ENCODE peak calls at places on chromosomes 7 and 10, in nine cellular contexts. One of them, this sample, is unnamed.

GRCh38 chr7:155203059-155203881 is 94.4 kb upstream of the INSIG1 start:
- DNase-seq in fibroblast of lung: no peak
- DNase-seq in WERI-Rb-1: no peak
- DNase-seq in BJ: no peak
- DNase-seq in cardiac fibroblast: no peak
- DNase-seq in fibroblast of mammary gland: no peak
- DNase-seq in GM12865: peak
- DNase-seq in AG04450: no peak
- DNase-seq in upper lobe of right lung: no peak
- DNase-seq in this sample: no peak

GRCh38 chr7:97270280-97270679 is 152.8 kb downstream of the SDHAF3 start:
- DNase-seq in fibroblast of lung: no peak
- DNase-seq in WERI-Rb-1: no peak
- DNase-seq in BJ: no peak
- DNase-seq in cardiac fibroblast: no peak
- DNase-seq in fibroblast of mammary gland: peak
- DNase-seq in GM12865: no peak
- DNase-seq in AG04450: no peak
- DNase-seq in upper lobe of right lung: no peak
- DNase-seq in this sample: no peak

GRCh38 chr7:68321776-68322496 is 1276.3 kb upstream of the AUTS2 start:
- DNase-seq in fibroblast of lung: peak
- DNase-seq in WERI-Rb-1: no peak
- DNase-seq in BJ: no peak
- DNase-seq in cardiac fibroblast: no peak
- DNase-seq in fibroblast of mammary gland: no peak
- DNase-seq in GM12865: no peak
- DNase-seq in AG04450: no peak
- DNase-seq in upper lobe of right lung: no peak
- DNase-seq in this sample: no peak

GRCh38 chr7:26008428-26008827 is 143.6 kb upstream of the NFE2L3 start:
- DNase-seq in fibroblast of lung: no peak
- DNase-seq in WERI-Rb-1: peak
- DNase-seq in BJ: no peak
- DNase-seq in cardiac fibroblast: no peak
- DNase-seq in fibroblast of mammary gland: no peak
- DNase-seq in GM12865: no peak
- DNase-seq in AG04450: no peak
- DNase-seq in upper lobe of right lung: no peak
- DNase-seq in this sample: no peak

GRCh38 chr10:3192856-3193635 is 20.5 kb upstream of the PITRM1 start:
- DNase-seq in fibroblast of lung: peak
- DNase-seq in WERI-Rb-1: no peak
- DNase-seq in BJ: no peak
- DNase-seq in cardiac fibroblast: peak
- DNase-seq in fibroblast of mammary gland: peak
- DNase-seq in GM12865: peak
- DNase-seq in AG04450: peak
- DNase-seq in upper lobe of right lung: no peak
- DNase-seq in this sample: no peak

GRCh38 chr10:26781797-26782196 is 79.0 kb downstream of the ABI1 start:
- DNase-seq in fibroblast of lung: peak
- DNase-seq in WERI-Rb-1: no peak
- DNase-seq in BJ: no peak
- DNase-seq in cardiac fibroblast: no peak
- DNase-seq in fibroblast of mammary gland: peak
- DNase-seq in GM12865: no peak
- DNase-seq in AG04450: no peak
- DNase-seq in upper lobe of right lung: no peak
- DNase-seq in this sample: no peak

GRCh38 chr10:7671121-7671520 is 4.4 kb upstream of the ITIH5 start:
- DNase-seq in fibroblast of lung: no peak
- DNase-seq in WERI-Rb-1: no peak
- DNase-seq in BJ: no peak
- DNase-seq in cardiac fibroblast: no peak
- DNase-seq in fibroblast of mammary gland: peak
- DNase-seq in GM12865: no peak
- DNase-seq in AG04450: no peak
- DNase-seq in upper lobe of right lung: no peak
- DNase-seq in this sample: no peak

GRCh38 chr7:123750389-123751230 is 1.8 kb upstream of the WASL start:
- DNase-seq in fibroblast of lung: no peak
- DNase-seq in WERI-Rb-1: no peak
- DNase-seq in BJ: no peak
- DNase-seq in cardiac fibroblast: no peak
- DNase-seq in fibroblast of mammary gland: no peak
- DNase-seq in GM12865: no peak
- DNase-seq in AG04450: no peak
- DNase-seq in upper lobe of right lung: no peak
- DNase-seq in this sample: no peak

GRCh38 chr7:3206771-3207191 is 94.3 kb upstream of the SDK1 start:
- DNase-seq in fibroblast of lung: no peak
- DNase-seq in WERI-Rb-1: no peak
- DNase-seq in BJ: no peak
- DNase-seq in cardiac fibroblast: no peak
- DNase-seq in fibroblast of mammary gland: no peak
- DNase-seq in GM12865: no peak
- DNase-seq in AG04450: no peak
- DNase-seq in upper lobe of right lung: no peak
- DNase-seq in this sample: no peak

GRCh38 chr7:28847681-28848080 is 110.4 kb downstream of the TRIL start:
- DNase-seq in fibroblast of lung: no peak
- DNase-seq in WERI-Rb-1: no peak
- DNase-seq in BJ: no peak
- DNase-seq in cardiac fibroblast: no peak
- DNase-seq in fibroblast of mammary gland: no peak
- DNase-seq in GM12865: no peak
- DNase-seq in AG04450: no peak
- DNase-seq in upper lobe of right lung: no peak
- DNase-seq in this sample: no peak

GRCh38 chr7:23530901-23531793 is 634 bp downstream of the TRA2A start:
- DNase-seq in fibroblast of lung: peak
- DNase-seq in WERI-Rb-1: peak
- DNase-seq in BJ: no peak
- DNase-seq in cardiac fibroblast: peak
- DNase-seq in fibroblast of mammary gland: peak
- DNase-seq in GM12865: peak
- DNase-seq in AG04450: peak
- DNase-seq in upper lobe of right lung: peak
- DNase-seq in this sample: no peak

GRCh38 chr10:75827591-75827990 is 396.2 kb downstream of the LRMDA start:
- DNase-seq in fibroblast of lung: no peak
- DNase-seq in WERI-Rb-1: no peak
- DNase-seq in BJ: no peak
- DNase-seq in cardiac fibroblast: peak
- DNase-seq in fibroblast of mammary gland: no peak
- DNase-seq in GM12865: no peak
- DNase-seq in AG04450: no peak
- DNase-seq in upper lobe of right lung: no peak
- DNase-seq in this sample: peak

GRCh38 chr10:113216068-113216467 is 266.0 kb downstream of the TCF7L2 start:
- DNase-seq in fibroblast of lung: no peak
- DNase-seq in WERI-Rb-1: no peak
- DNase-seq in BJ: no peak
- DNase-seq in cardiac fibroblast: no peak
- DNase-seq in fibroblast of mammary gland: no peak
- DNase-seq in GM12865: no peak
- DNase-seq in AG04450: no peak
- DNase-seq in upper lobe of right lung: no peak
- DNase-seq in this sample: no peak
- TF ChIP-seq CTCF in fibroblast of lung: peak
- TF ChIP-seq CTCF in WERI-Rb-1: peak
- TF ChIP-seq CTCF in BJ: peak
- TF ChIP-seq CTCF in cardiac fibroblast: no peak
- TF ChIP-seq CTCF in fibroblast of mammary gland: no peak
- TF ChIP-seq CTCF in GM12865: no peak
- TF ChIP-seq CTCF in AG04450: no peak
- TF ChIP-seq CTCF in upper lobe of right lung: peak
- TF ChIP-seq CTCF in this sample: peak

DNA sequence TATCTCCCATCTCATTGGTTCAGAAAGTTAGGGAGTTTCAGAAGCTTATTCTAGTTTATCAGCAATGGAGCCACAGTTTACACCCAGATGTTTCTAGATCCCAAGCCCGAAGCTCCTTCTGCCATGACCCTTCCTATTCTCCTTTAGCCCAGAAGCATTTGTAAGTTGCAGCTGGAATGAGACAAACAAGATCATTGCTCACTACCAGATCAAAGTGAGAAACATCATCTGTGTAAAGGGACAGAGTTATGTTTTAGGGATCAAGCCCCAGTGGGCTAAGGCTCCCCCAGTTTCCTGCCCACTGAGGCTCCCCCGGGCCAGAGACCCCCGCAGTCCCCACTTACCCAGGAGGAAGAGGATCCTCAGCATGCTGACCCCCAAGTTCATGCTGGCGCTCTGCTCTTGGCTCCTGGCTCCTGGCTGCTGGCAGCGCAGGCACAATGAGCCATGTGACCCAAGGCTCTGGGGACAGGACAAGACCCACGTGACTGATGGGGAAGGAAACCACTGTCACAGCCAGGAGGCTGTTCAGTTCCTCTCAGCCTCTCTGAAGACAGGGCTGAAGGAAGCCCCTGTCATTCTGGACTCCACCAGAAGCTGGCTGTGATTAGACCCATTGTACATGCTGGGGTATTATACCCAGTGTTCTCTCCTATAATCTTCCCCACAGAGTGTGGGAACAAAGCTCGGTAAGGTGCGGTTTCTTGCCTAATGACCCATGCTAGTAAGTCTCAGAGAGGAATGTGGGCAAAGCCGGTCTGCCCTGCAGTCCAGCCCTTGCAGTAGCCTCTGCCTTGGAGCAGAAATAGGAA is at the start of gene TMEM273:
- DNase-seq in fibroblast of lung: peak
- DNase-seq in WERI-Rb-1: no peak
- DNase-seq in BJ: no peak
- DNase-seq in cardiac fibroblast: no peak
- DNase-seq in fibroblast of mammary gland: no peak
- DNase-seq in GM12865: peak
- DNase-seq in AG04450: no peak
- DNase-seq in upper lobe of right lung: peak
- DNase-seq in this sample: no peak
- H3K4me3 ChIP-seq in fibroblast of lung: no peak
- H3K4me3 ChIP-seq in WERI-Rb-1: no peak
- H3K4me3 ChIP-seq in BJ: no peak
- H3K4me3 ChIP-seq in cardiac fibroblast: no peak
- H3K4me3 ChIP-seq in fibroblast of mammary gland: no peak
- H3K4me3 ChIP-seq in GM12865: peak
- H3K4me3 ChIP-seq in AG04450: no peak
- H3K4me3 ChIP-seq in upper lobe of right lung: peak
- H3K4me3 ChIP-seq in this sample: no peak

GRCh38 chr10:23359692-23360380 is 15.2 kb upstream of the C10orf67 start:
- DNase-seq in fibroblast of lung: no peak
- DNase-seq in WERI-Rb-1: no peak
- DNase-seq in BJ: no peak
- DNase-seq in cardiac fibroblast: peak
- DNase-seq in fibroblast of mammary gland: no peak
- DNase-seq in GM12865: no peak
- DNase-seq in AG04450: no peak
- DNase-seq in upper lobe of right lung: no peak
- DNase-seq in this sample: no peak

GRCh38 chr10:23361665-23362064 is 17.1 kb upstream of the C10orf67 start:
- DNase-seq in fibroblast of lung: no peak
- DNase-seq in WERI-Rb-1: no peak
- DNase-seq in BJ: no peak
- DNase-seq in cardiac fibroblast: no peak
- DNase-seq in fibroblast of mammary gland: no peak
- DNase-seq in GM12865: no peak
- DNase-seq in AG04450: no peak
- DNase-seq in upper lobe of right lung: no peak
- DNase-seq in this sample: no peak

GRCh38 chr10:23362069-23362830 is 17.7 kb upstream of the C10orf67 start:
- DNase-seq in fibroblast of lung: no peak
- DNase-seq in WERI-Rb-1: no peak
- DNase-seq in BJ: no peak
- DNase-seq in cardiac fibroblast: no peak
- DNase-seq in fibroblast of mammary gland: no peak
- DNase-seq in GM12865: peak
- DNase-seq in AG04450: no peak
- DNase-seq in upper lobe of right lung: no peak
- DNase-seq in this sample: no peak

GRCh38 chr10:23354630-23355343 is 10.2 kb upstream of the C10orf67 start:
- DNase-seq in fibroblast of lung: no peak
- DNase-seq in WERI-Rb-1: no peak
- DNase-seq in BJ: no peak
- DNase-seq in cardiac fibroblast: no peak
- DNase-seq in fibroblast of mammary gland: no peak
- DNase-seq in GM12865: no peak
- DNase-seq in AG04450: no peak
- DNase-seq in upper lobe of right lung: no peak
- DNase-seq in this sample: no peak

GRCh38 chr10:23358357-23358756 is 13.8 kb upstream of the C10orf67 start:
- DNase-seq in fibroblast of lung: no peak
- DNase-seq in WERI-Rb-1: no peak
- DNase-seq in BJ: no peak
- DNase-seq in cardiac fibroblast: peak
- DNase-seq in fibroblast of mammary gland: peak
- DNase-seq in GM12865: no peak
- DNase-seq in AG04450: no peak
- DNase-seq in upper lobe of right lung: no peak
- DNase-seq in this sample: no peak
- TF ChIP-seq CTCF in fibroblast of lung: peak
- TF ChIP-seq CTCF in WERI-Rb-1: peak
- TF ChIP-seq CTCF in BJ: peak
- TF ChIP-seq CTCF in cardiac fibroblast: peak
- TF ChIP-seq CTCF in fibroblast of mammary gland: peak
- TF ChIP-seq CTCF in GM12865: no peak
- TF ChIP-seq CTCF in AG04450: peak
- TF ChIP-seq CTCF in upper lobe of right lung: peak
- TF ChIP-seq CTCF in this sample: peak

DNA sequence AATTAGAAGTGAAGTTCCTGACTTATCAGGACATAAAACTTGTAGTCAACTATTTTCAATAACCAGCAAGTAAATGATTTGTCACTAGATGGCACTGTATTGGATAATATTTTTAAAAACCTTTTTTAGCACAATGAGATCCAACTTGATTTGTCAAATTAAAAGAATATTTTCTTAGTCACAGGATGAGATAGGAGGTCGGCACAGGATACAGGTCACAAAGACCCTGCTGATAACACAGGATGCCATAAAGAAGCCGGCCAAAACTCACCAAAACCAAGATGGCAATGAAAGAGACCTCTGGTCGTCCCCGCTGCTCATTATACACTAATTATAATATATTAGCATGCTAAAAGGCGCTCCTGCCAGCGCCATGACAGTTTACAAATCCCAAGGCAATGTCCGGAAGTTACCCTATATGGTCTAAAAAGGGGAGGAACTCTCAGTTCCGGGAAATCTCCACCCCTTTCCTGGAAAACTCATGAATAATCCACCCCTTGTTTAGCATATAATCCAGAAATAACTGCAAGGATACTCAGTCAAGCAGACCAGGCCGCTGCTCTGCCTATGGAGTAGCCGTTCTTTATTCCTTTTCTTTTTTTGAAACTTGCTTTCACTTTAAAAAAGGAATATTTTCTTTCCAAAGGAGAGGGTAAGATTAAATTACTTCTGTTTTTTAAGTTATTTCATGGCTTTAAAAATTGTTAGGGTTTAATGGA is 255.7 kb upstream of the MKLN1 start:
- DNase-seq in fibroblast of lung: peak
- DNase-seq in WERI-Rb-1: no peak
- DNase-seq in BJ: no peak
- DNase-seq in cardiac fibroblast: peak
- DNase-seq in fibroblast of mammary gland: peak
- DNase-seq in GM12865: peak
- DNase-seq in AG04450: no peak
- DNase-seq in upper lobe of right lung: no peak
- DNase-seq in this sample: no peak
- H3K4me3 ChIP-seq in fibroblast of lung: no peak
- H3K4me3 ChIP-seq in WERI-Rb-1: no peak
- H3K4me3 ChIP-seq in BJ: no peak
- H3K4me3 ChIP-seq in cardiac fibroblast: no peak
- H3K4me3 ChIP-seq in fibroblast of mammary gland: peak
- H3K4me3 ChIP-seq in GM12865: peak
- H3K4me3 ChIP-seq in AG04450: no peak
- H3K4me3 ChIP-seq in upper lobe of right lung: no peak
- H3K4me3 ChIP-seq in this sample: no peak